ENCODE peak calls at places on chromosomes 1 and 21, in seven cellular contexts. Z is posterior vena cava; P is stimulated activated CD4-positive, alpha-beta T cell treated with anti-CD3 and anti-CD28 coated beads, Interleukin-1b, Interleukin-23, amount 100 ng/mL, for 4 hours; D is NCI-H1417; S is stimulated activated CD8-positive, alpha-beta memory T cell treated with anti-CD3 and anti-CD28 coated beads, Interleukin-12 subunit alpha, Interleukin-12 subunit beta, amount 100 ng/mL, for 1 hour; Y is omental fat pad; Q is GDM1. I is an unnamed sample.

GRCh38 chr1:175073633-175074032 is 6.0 kb downstream of the TNN start:
- DNase-seq in Q (no peak), Y (no peak), S (no peak), Z (no peak), P (no peak), D (no peak), I (no peak)

GRCh38 chr1:234768569-234769283 is 158.7 kb upstream of the IRF2BP2 start:
- DNase-seq in Y (no peak), S (no peak), D (no peak), Z (no peak), P (peak; percentile 39), Q (no peak), I (no peak)

GRCh38 chr1:206909167-206909882 is 12.1 kb downstream of the IL24 start:
- DNase-seq in Y (peak; percentile 64), D (peak; percentile 88), Z (peak; percentile 83), S (no peak), P (peak; percentile 56), Q (no peak), I (no peak)

GRCh38 chr1:2949966-2950925 is 71.0 kb upstream of the ACTRT2 start:
- DNase-seq in S (no peak), Y (no peak), D (no peak), Q (no peak), Z (peak; percentile 65), P (no peak), I (no peak)

GRCh38 chr1:98121661-98122060 is 200.8 kb upstream of the DPYD start:
- DNase-seq in Z (no peak), Y (no peak), P (no peak), S (no peak), Q (no peak), D (no peak), I (no peak)

GRCh38 chr1:34792424-34792823 is 375 bp upstream of the GJA4 start:
- DNase-seq in D (no peak), Q (no peak), S (no peak), Y (no peak), P (no peak), Z (no peak), I (no peak)

GRCh38 chr1:154571244-154571963 is 3.8 kb downstream of the CHRNB2 start:
- DNase-seq in Z (no peak), Y (no peak), D (no peak), S (no peak), P (no peak), Q (no peak), I (no peak)

GRCh38 chr1:192382758-192383157 is 66.0 kb downstream of the RGS21 start:
- DNase-seq in P (no peak), S (no peak), Q (no peak), Z (no peak), Y (no peak), D (no peak), I (no peak)

GRCh38 chr1:3708696-3709246 is 43.5 kb upstream of the CCDC27 start:
- DNase-seq in Q (no peak), Z (no peak), P (no peak), D (no peak), Y (no peak), S (no peak), I (no peak)

GRCh38 chr1:33696962-33697361 is 166.9 kb upstream of the HMGB4 start:
- DNase-seq in S (no peak), P (no peak), Z (no peak), D (no peak), Y (no peak), Q (no peak), I (no peak)

GRCh38 chr1:39266269-39266668 is 61.8 kb downstream of the MACF1 start:
- DNase-seq in D (no peak), S (no peak), P (no peak), Q (no peak), Y (no peak), Z (no peak), I (no peak)

GRCh38 chr1:179353546-179353945 is 12.2 kb upstream of the AXDND1 start:
- DNase-seq in Q (no peak), Y (no peak), S (no peak), P (no peak), D (no peak), Z (no peak), I (no peak)

GRCh38 chr1:15423355-15424077 is 13.8 kb downstream of the EFHD2 start:
- DNase-seq in Y (no peak), S (no peak), Z (no peak), Q (no peak), D (no peak), P (no peak), I (no peak)

GRCh38 chr1:53585565-53585964 is 126.4 kb downstream of the DMRTB1 start:
- DNase-seq in Q (no peak), D (no peak), P (no peak), Y (no peak), S (no peak), Z (peak; percentile 66), I (no peak)

GRCh38 chr1:21313146-21313885 is 23.1 kb upstream of the ECE1 start:
- DNase-seq in D (no peak), S (no peak), Z (no peak), P (no peak), Y (no peak), Q (no peak), I (no peak)

GRCh38 chr1:155226910-155227260 is 18.4 kb downstream of the MTX1 start:
- DNase-seq in S (no peak), Q (no peak), Y (no peak), P (peak; percentile 34), Z (peak; percentile 87), D (peak; percentile 91), I (no peak)

GRCh38 chr1:51955797-51956527 is 34.5 kb downstream of the RAB3B start:
- DNase-seq in Q (no peak), S (no peak), D (peak; percentile 96), Z (no peak), P (no peak), Y (no peak), I (no peak)

GRCh38 chr1:204989266-204990058 is 53.5 kb upstream of the CNTN2 start:
- DNase-seq in P (peak; percentile 27), Q (peak; percentile 59), Z (peak; percentile 89), D (peak; percentile 77), S (peak; percentile 6), Y (no peak), I (peak; percentile 83)

GRCh38 chr1:18761948-18762905 is 97.2 kb downstream of the TAS1R2 start:
- DNase-seq in P (no peak), Z (no peak), S (no peak), Q (no peak), Y (no peak), D (no peak), I (no peak)

GRCh38 chr1:110120960-110121561 is 8.8 kb downstream of the UBL4B start:
- DNase-seq in S (no peak), Y (no peak), Q (no peak), D (no peak), Z (no peak), P (no peak), I (no peak)

GRCh38 chr1:100323428-100324106 is 28.7 kb upstream of the CDC14A start:
- DNase-seq in D (no peak), P (no peak), S (no peak), Q (no peak), Z (no peak), Y (no peak), I (no peak)

GRCh38 chr1:16248007-16248436 is 11.0 kb upstream of the CPLANE2 start:
- DNase-seq in Z (no peak), P (no peak), D (no peak), Y (no peak), S (no peak), Q (no peak), I (no peak)

GRCh38 chr1:84768634-84769033 is 78.4 kb upstream of the SSX2IP start:
- DNase-seq in Q (no peak), P (no peak), Y (no peak), S (no peak), D (no peak), Z (no peak), I (no peak)

GRCh38 chr1:201183728-201184127 is 6.9 kb upstream of the IGFN1 start:
- DNase-seq in Z (peak; percentile 67), D (no peak), P (no peak), Y (no peak), Q (no peak), S (no peak), I (no peak)

GRCh38 chr1:53306168-53306567 is 21.7 kb downstream of the LRP8 start:
- DNase-seq in Y (no peak), Z (no peak), P (no peak), S (no peak), D (no peak), Q (no peak), I (no peak)

GRCh38 chr21:31798842-31799691 is 67.1 kb upstream of the SCAF4 start:
- DNase-seq in Q (no peak), S (no peak), Y (no peak), D (peak; percentile 46), P (no peak), Z (no peak), I (no peak)

GRCh38 chr1:38745476-38746410 is 113.8 kb downstream of the RRAGC start:
- DNase-seq in D (no peak), S (no peak), Q (no peak), P (no peak), Y (no peak), Z (no peak), I (no peak)

GRCh38 chr21:43734830-43735229 is 15.9 kb downstream of the PDXK start:
- DNase-seq in Q (no peak), Y (no peak), S (no peak), D (no peak), Z (no peak), P (no peak), I (no peak)

GRCh38 chr1:68217060-68217554 is 15.2 kb downstream of the WLS start:
- DNase-seq in P (no peak), Z (no peak), D (no peak), Y (no peak), S (no peak), Q (no peak), I (no peak)

I was measured in GM12892.